ENCODE peak calls at places on chromosomes 11 and 22, in eight cellular contexts. One of them, this sample, is unnamed.

GRCh38 chr22:42511401-42511891 is 8.2 kb downstream of the RRP7A start:
- DNase-seq in RWPE1: no peak
- DNase-seq in fibroblast of gingiva: no peak
- DNase-seq in progenitor cell of endocrine pancreas: no peak
- DNase-seq in activated naive CD8-positive, alpha-beta T cell treated with anti-CD3 and anti-CD28 coated beads, Interleukin-2, amount 50 U/mL, for 24 hours: no peak
- DNase-seq in CD4-positive, alpha-beta T cell: no peak
- DNase-seq in mucosa of descending colon: peak; percentile 33
- DNase-seq in sciatic nerve: no peak
- DNase-seq in this sample: no peak

GRCh38 chr22:19810381-19811141 is 44.1 kb downstream of the GNB1L start:
- DNase-seq in RWPE1: no peak
- DNase-seq in fibroblast of gingiva: no peak
- DNase-seq in progenitor cell of endocrine pancreas: no peak
- DNase-seq in activated naive CD8-positive, alpha-beta T cell treated with anti-CD3 and anti-CD28 coated beads, Interleukin-2, amount 50 U/mL, for 24 hours: no peak
- DNase-seq in CD4-positive, alpha-beta T cell: no peak
- DNase-seq in mucosa of descending colon: no peak
- DNase-seq in sciatic nerve: peak; percentile 48
- DNase-seq in this sample: no peak

GRCh38 chr11:46294365-46295309 is 17.2 kb downstream of the CREB3L1 start:
- DNase-seq in RWPE1: no peak
- DNase-seq in fibroblast of gingiva: peak; percentile 96
- DNase-seq in progenitor cell of endocrine pancreas: no peak
- DNase-seq in activated naive CD8-positive, alpha-beta T cell treated with anti-CD3 and anti-CD28 coated beads, Interleukin-2, amount 50 U/mL, for 24 hours: no peak
- DNase-seq in CD4-positive, alpha-beta T cell: no peak
- DNase-seq in mucosa of descending colon: no peak
- DNase-seq in sciatic nerve: no peak
- DNase-seq in this sample: no peak

GRCh38 chr11:118450451-118450850 is 14.2 kb downstream of the KMT2A start:
- DNase-seq in RWPE1: no peak
- DNase-seq in fibroblast of gingiva: no peak
- DNase-seq in progenitor cell of endocrine pancreas: no peak
- DNase-seq in activated naive CD8-positive, alpha-beta T cell treated with anti-CD3 and anti-CD28 coated beads, Interleukin-2, amount 50 U/mL, for 24 hours: no peak
- DNase-seq in CD4-positive, alpha-beta T cell: no peak
- DNase-seq in mucosa of descending colon: no peak
- DNase-seq in sciatic nerve: no peak
- DNase-seq in this sample: no peak

GRCh38 chr11:71998649-71999310 is at the start of gene IL18BP:
- DNase-seq in RWPE1: no peak
- DNase-seq in fibroblast of gingiva: no peak
- DNase-seq in progenitor cell of endocrine pancreas: no peak
- DNase-seq in activated naive CD8-positive, alpha-beta T cell treated with anti-CD3 and anti-CD28 coated beads, Interleukin-2, amount 50 U/mL, for 24 hours: no peak
- DNase-seq in CD4-positive, alpha-beta T cell: peak; percentile 28
- DNase-seq in mucosa of descending colon: peak; percentile 34
- DNase-seq in sciatic nerve: no peak
- DNase-seq in this sample: peak; percentile 36

GRCh38 chr11:9687736-9688494 is 24.0 kb downstream of the SWAP70 start:
- DNase-seq in RWPE1: no peak
- DNase-seq in fibroblast of gingiva: peak; percentile 29
- DNase-seq in progenitor cell of endocrine pancreas: no peak
- DNase-seq in activated naive CD8-positive, alpha-beta T cell treated with anti-CD3 and anti-CD28 coated beads, Interleukin-2, amount 50 U/mL, for 24 hours: no peak
- DNase-seq in CD4-positive, alpha-beta T cell: no peak
- DNase-seq in mucosa of descending colon: no peak
- DNase-seq in sciatic nerve: no peak
- DNase-seq in this sample: no peak

GRCh38 chr11:17722000-17722643 is 2.8 kb downstream of the MYOD1 start:
- DNase-seq in RWPE1: peak; percentile 38
- DNase-seq in fibroblast of gingiva: no peak
- DNase-seq in progenitor cell of endocrine pancreas: no peak
- DNase-seq in activated naive CD8-positive, alpha-beta T cell treated with anti-CD3 and anti-CD28 coated beads, Interleukin-2, amount 50 U/mL, for 24 hours: no peak
- DNase-seq in CD4-positive, alpha-beta T cell: no peak
- DNase-seq in mucosa of descending colon: no peak
- DNase-seq in sciatic nerve: no peak
- DNase-seq in this sample: no peak

GRCh38 chr11:78268516-78269410 is 80.0 kb downstream of the USP35 start:
- DNase-seq in RWPE1: no peak
- DNase-seq in fibroblast of gingiva: peak; percentile 2
- DNase-seq in progenitor cell of endocrine pancreas: no peak
- DNase-seq in activated naive CD8-positive, alpha-beta T cell treated with anti-CD3 and anti-CD28 coated beads, Interleukin-2, amount 50 U/mL, for 24 hours: no peak
- DNase-seq in CD4-positive, alpha-beta T cell: no peak
- DNase-seq in mucosa of descending colon: no peak
- DNase-seq in sciatic nerve: peak; percentile 65
- DNase-seq in this sample: no peak

GRCh38 chr22:48180631-48181030 is 1418.2 kb downstream of the TBC1D22A start:
- DNase-seq in RWPE1: no peak
- DNase-seq in fibroblast of gingiva: no peak
- DNase-seq in progenitor cell of endocrine pancreas: no peak
- DNase-seq in activated naive CD8-positive, alpha-beta T cell treated with anti-CD3 and anti-CD28 coated beads, Interleukin-2, amount 50 U/mL, for 24 hours: no peak
- DNase-seq in CD4-positive, alpha-beta T cell: no peak
- DNase-seq in mucosa of descending colon: no peak
- DNase-seq in sciatic nerve: no peak
- DNase-seq in this sample: no peak

GRCh38 chr11:86991341-86991740 is 36.1 kb upstream of the FZD4 start:
- DNase-seq in RWPE1: no peak
- DNase-seq in fibroblast of gingiva: no peak
- DNase-seq in progenitor cell of endocrine pancreas: no peak
- DNase-seq in activated naive CD8-positive, alpha-beta T cell treated with anti-CD3 and anti-CD28 coated beads, Interleukin-2, amount 50 U/mL, for 24 hours: no peak
- DNase-seq in CD4-positive, alpha-beta T cell: no peak
- DNase-seq in mucosa of descending colon: no peak
- DNase-seq in sciatic nerve: no peak
- DNase-seq in this sample: no peak

GRCh38 chr11:2150206-2150847 is 10.7 kb downstream of the INS start:
- DNase-seq in RWPE1: no peak
- DNase-seq in fibroblast of gingiva: peak; percentile 49
- DNase-seq in progenitor cell of endocrine pancreas: no peak
- DNase-seq in activated naive CD8-positive, alpha-beta T cell treated with anti-CD3 and anti-CD28 coated beads, Interleukin-2, amount 50 U/mL, for 24 hours: no peak
- DNase-seq in CD4-positive, alpha-beta T cell: no peak
- DNase-seq in mucosa of descending colon: no peak
- DNase-seq in sciatic nerve: no peak
- DNase-seq in this sample: no peak

GRCh38 chr11:120192831-120193625 is 17.8 kb upstream of the OAF start:
- DNase-seq in RWPE1: no peak
- DNase-seq in fibroblast of gingiva: no peak
- DNase-seq in progenitor cell of endocrine pancreas: no peak
- DNase-seq in activated naive CD8-positive, alpha-beta T cell treated with anti-CD3 and anti-CD28 coated beads, Interleukin-2, amount 50 U/mL, for 24 hours: no peak
- DNase-seq in CD4-positive, alpha-beta T cell: no peak
- DNase-seq in mucosa of descending colon: no peak
- DNase-seq in sciatic nerve: no peak
- DNase-seq in this sample: no peak

GRCh38 chr11:75603791-75604736 is 42.0 kb downstream of the SERPINH1 start:
- DNase-seq in RWPE1: peak; percentile 77
- DNase-seq in fibroblast of gingiva: peak; percentile 94
- DNase-seq in progenitor cell of endocrine pancreas: no peak
- DNase-seq in activated naive CD8-positive, alpha-beta T cell treated with anti-CD3 and anti-CD28 coated beads, Interleukin-2, amount 50 U/mL, for 24 hours: no peak
- DNase-seq in CD4-positive, alpha-beta T cell: no peak
- DNase-seq in mucosa of descending colon: no peak
- DNase-seq in sciatic nerve: no peak
- DNase-seq in this sample: no peak

GRCh38 chr11:1087961-1088926 is 13.6 kb downstream of the MUC2 start:
- DNase-seq in RWPE1: no peak
- DNase-seq in fibroblast of gingiva: no peak
- DNase-seq in progenitor cell of endocrine pancreas: no peak
- DNase-seq in activated naive CD8-positive, alpha-beta T cell treated with anti-CD3 and anti-CD28 coated beads, Interleukin-2, amount 50 U/mL, for 24 hours: no peak
- DNase-seq in CD4-positive, alpha-beta T cell: no peak
- DNase-seq in mucosa of descending colon: peak; percentile 85
- DNase-seq in sciatic nerve: no peak
- DNase-seq in this sample: no peak

GRCh38 chr11:71221851-71222250 is 30.5 kb downstream of the SHANK2 start:
- DNase-seq in RWPE1: no peak
- DNase-seq in fibroblast of gingiva: no peak
- DNase-seq in progenitor cell of endocrine pancreas: no peak
- DNase-seq in activated naive CD8-positive, alpha-beta T cell treated with anti-CD3 and anti-CD28 coated beads, Interleukin-2, amount 50 U/mL, for 24 hours: no peak
- DNase-seq in CD4-positive, alpha-beta T cell: no peak
- DNase-seq in mucosa of descending colon: no peak
- DNase-seq in sciatic nerve: peak; percentile 31
- DNase-seq in this sample: no peak

GRCh38 chr11:36012410-36012809 is 68.5 kb downstream of the LDLRAD3 start:
- DNase-seq in RWPE1: peak; percentile 44
- DNase-seq in fibroblast of gingiva: peak; percentile 73
- DNase-seq in progenitor cell of endocrine pancreas: no peak
- DNase-seq in activated naive CD8-positive, alpha-beta T cell treated with anti-CD3 and anti-CD28 coated beads, Interleukin-2, amount 50 U/mL, for 24 hours: no peak
- DNase-seq in CD4-positive, alpha-beta T cell: no peak
- DNase-seq in mucosa of descending colon: no peak
- DNase-seq in sciatic nerve: no peak
- DNase-seq in this sample: no peak

GRCh38 chr11:13287681-13288080 is 10.1 kb downstream of the BMAL1 start:
- DNase-seq in RWPE1: no peak
- DNase-seq in fibroblast of gingiva: no peak
- DNase-seq in progenitor cell of endocrine pancreas: no peak
- DNase-seq in activated naive CD8-positive, alpha-beta T cell treated with anti-CD3 and anti-CD28 coated beads, Interleukin-2, amount 50 U/mL, for 24 hours: no peak
- DNase-seq in CD4-positive, alpha-beta T cell: no peak
- DNase-seq in mucosa of descending colon: no peak
- DNase-seq in sciatic nerve: no peak
- DNase-seq in this sample: no peak

GRCh38 chr11:61279934-61280656 is 15.0 kb downstream of the VWCE start:
- DNase-seq in RWPE1: peak; percentile 58
- DNase-seq in fibroblast of gingiva: no peak
- DNase-seq in progenitor cell of endocrine pancreas: no peak
- DNase-seq in activated naive CD8-positive, alpha-beta T cell treated with anti-CD3 and anti-CD28 coated beads, Interleukin-2, amount 50 U/mL, for 24 hours: no peak
- DNase-seq in CD4-positive, alpha-beta T cell: no peak
- DNase-seq in mucosa of descending colon: no peak
- DNase-seq in sciatic nerve: no peak
- DNase-seq in this sample: no peak

GRCh38 chr11:75214411-75214821 is 26.2 kb upstream of the TPBGL start:
- DNase-seq in RWPE1: peak; percentile 77
- DNase-seq in fibroblast of gingiva: peak; percentile 41
- DNase-seq in progenitor cell of endocrine pancreas: peak; percentile 87
- DNase-seq in activated naive CD8-positive, alpha-beta T cell treated with anti-CD3 and anti-CD28 coated beads, Interleukin-2, amount 50 U/mL, for 24 hours: peak; percentile 84
- DNase-seq in CD4-positive, alpha-beta T cell: peak; percentile 73
- DNase-seq in mucosa of descending colon: peak; percentile 95
- DNase-seq in sciatic nerve: peak; percentile 86
- DNase-seq in this sample: peak; percentile 65

GRCh38 chr11:134584001-134584561 is 172.0 kb upstream of the B3GAT1 start:
- DNase-seq in RWPE1: no peak
- DNase-seq in fibroblast of gingiva: no peak
- DNase-seq in progenitor cell of endocrine pancreas: no peak
- DNase-seq in activated naive CD8-positive, alpha-beta T cell treated with anti-CD3 and anti-CD28 coated beads, Interleukin-2, amount 50 U/mL, for 24 hours: no peak
- DNase-seq in CD4-positive, alpha-beta T cell: no peak
- DNase-seq in mucosa of descending colon: no peak
- DNase-seq in sciatic nerve: no peak
- DNase-seq in this sample: no peak

GRCh38 chr11:26276798-26277424 is 55.0 kb upstream of the ANO3 start:
- DNase-seq in RWPE1: peak; percentile 39
- DNase-seq in fibroblast of gingiva: peak; percentile 69
- DNase-seq in progenitor cell of endocrine pancreas: peak; percentile 52
- DNase-seq in activated naive CD8-positive, alpha-beta T cell treated with anti-CD3 and anti-CD28 coated beads, Interleukin-2, amount 50 U/mL, for 24 hours: peak; percentile 23
- DNase-seq in CD4-positive, alpha-beta T cell: no peak
- DNase-seq in mucosa of descending colon: peak; percentile 73
- DNase-seq in sciatic nerve: peak; percentile 59
- DNase-seq in this sample: peak; percentile 24

GRCh38 chr11:31817054-31817620 is 6.0 kb upstream of the PAX6 start:
- DNase-seq in RWPE1: no peak
- DNase-seq in fibroblast of gingiva: no peak
- DNase-seq in progenitor cell of endocrine pancreas: no peak
- DNase-seq in activated naive CD8-positive, alpha-beta T cell treated with anti-CD3 and anti-CD28 coated beads, Interleukin-2, amount 50 U/mL, for 24 hours: no peak
- DNase-seq in CD4-positive, alpha-beta T cell: no peak
- DNase-seq in mucosa of descending colon: no peak
- DNase-seq in sciatic nerve: no peak
- DNase-seq in this sample: no peak

GRCh38 chr11:93396356-93396755 is 65.8 kb downstream of the DEUP1 start:
- DNase-seq in RWPE1: no peak
- DNase-seq in fibroblast of gingiva: no peak
- DNase-seq in progenitor cell of endocrine pancreas: no peak
- DNase-seq in activated naive CD8-positive, alpha-beta T cell treated with anti-CD3 and anti-CD28 coated beads, Interleukin-2, amount 50 U/mL, for 24 hours: no peak
- DNase-seq in CD4-positive, alpha-beta T cell: no peak
- DNase-seq in mucosa of descending colon: no peak
- DNase-seq in sciatic nerve: no peak
- DNase-seq in this sample: no peak

GRCh38 chr11:10303558-10304363 is 1.1 kb upstream of the ADM start:
- DNase-seq in RWPE1: peak; percentile 59
- DNase-seq in fibroblast of gingiva: peak; percentile 72
- DNase-seq in progenitor cell of endocrine pancreas: no peak
- DNase-seq in activated naive CD8-positive, alpha-beta T cell treated with anti-CD3 and anti-CD28 coated beads, Interleukin-2, amount 50 U/mL, for 24 hours: no peak
- DNase-seq in CD4-positive, alpha-beta T cell: no peak
- DNase-seq in mucosa of descending colon: peak; percentile 69
- DNase-seq in sciatic nerve: no peak
- DNase-seq in this sample: no peak

GRCh38 chr11:57276169-57276854 is 39.3 kb upstream of the APLNR start:
- DNase-seq in RWPE1: no peak
- DNase-seq in fibroblast of gingiva: no peak
- DNase-seq in progenitor cell of endocrine pancreas: no peak
- DNase-seq in activated naive CD8-positive, alpha-beta T cell treated with anti-CD3 and anti-CD28 coated beads, Interleukin-2, amount 50 U/mL, for 24 hours: no peak
- DNase-seq in CD4-positive, alpha-beta T cell: no peak
- DNase-seq in mucosa of descending colon: no peak
- DNase-seq in sciatic nerve: no peak
- DNase-seq in this sample: no peak

GRCh38 chr11:73412308-73412707 is 36.1 kb downstream of the RELT start:
- DNase-seq in RWPE1: no peak
- DNase-seq in fibroblast of gingiva: no peak
- DNase-seq in progenitor cell of endocrine pancreas: no peak
- DNase-seq in activated naive CD8-positive, alpha-beta T cell treated with anti-CD3 and anti-CD28 coated beads, Interleukin-2, amount 50 U/mL, for 24 hours: no peak
- DNase-seq in CD4-positive, alpha-beta T cell: no peak
- DNase-seq in mucosa of descending colon: no peak
- DNase-seq in sciatic nerve: no peak
- DNase-seq in this sample: no peak

GRCh38 chr11:2846056-2846455 is 39.5 kb downstream of the CDKN1C start:
- DNase-seq in RWPE1: peak; percentile 11
- DNase-seq in fibroblast of gingiva: no peak
- DNase-seq in progenitor cell of endocrine pancreas: no peak
- DNase-seq in activated naive CD8-positive, alpha-beta T cell treated with anti-CD3 and anti-CD28 coated beads, Interleukin-2, amount 50 U/mL, for 24 hours: no peak
- DNase-seq in CD4-positive, alpha-beta T cell: no peak
- DNase-seq in mucosa of descending colon: no peak
- DNase-seq in sciatic nerve: no peak
- DNase-seq in this sample: no peak